ENCODE peak calls at places on chromosomes 5 and 9, in five cellular contexts. G, Y, O, R and V are unnamed samples.

GRCh38 chr5:154002093-154002492 is 36.6 kb downstream of the FAM114A2 start:
- DNase-seq in O (no peak), G (no peak), R (no peak), Y (peak; percentile 18), V (peak; percentile 35)

GRCh38 chr9:38394419-38394818 is 1.9 kb downstream of the ALDH1B1 start:
- DNase-seq in Y (no peak), G (no peak), O (no peak), R (no peak), V (no peak)

GRCh38 chr9:99948482-99948881 is 42.0 kb downstream of the STX17 start:
- DNase-seq in Y (no peak), R (no peak), G (no peak), O (no peak), V (no peak)

GRCh38 chr5:9544502-9545300 is 1.2 kb downstream of the SEMA5A start:
- DNase-seq in G (peak; percentile 81), O (peak; percentile 89), R (no peak), Y (peak; percentile 89), V (peak; percentile 85)

GRCh38 chr9:4356306-4356705 is 56.4 kb upstream of the GLIS3 start:
- DNase-seq in R (no peak), G (no peak), O (no peak), Y (no peak), V (no peak)

GRCh38 chr5:36360311-36360710 is 58.6 kb upstream of the RANBP3L start:
- DNase-seq in R (no peak), Y (no peak), O (no peak), G (no peak), V (peak; percentile 17)

GRCh38 chr5:53151713-53152458 is 42.3 kb upstream of the MOCS2 start:
- DNase-seq in G (peak; percentile 72), O (no peak), Y (peak; percentile 98), R (no peak), V (peak; percentile 88)

GRCh38 chr5:39539470-39539869 is 114.7 kb upstream of the DAB2 start:
- DNase-seq in Y (no peak), G (no peak), O (no peak), R (no peak), V (no peak)

GRCh38 chr9:110919609-110920008 is 118.7 kb downstream of the LPAR1 start:
- DNase-seq in R (no peak), G (peak; percentile 85), Y (peak; percentile 65), O (peak; percentile 63), V (peak; percentile 84)

GRCh38 chr5:54713923-54714581 is 196.5 kb downstream of the SNX18 start:
- DNase-seq in G (peak; percentile 49), R (no peak), Y (peak; percentile 85), O (peak; percentile 39), V (peak; percentile 80)

GRCh38 chr5:129161830-129162229 is 67.3 kb downstream of the ISOC1 start:
- DNase-seq in Y (no peak), O (no peak), R (no peak), G (no peak), V (no peak)
- TF ChIP-seq CTCF in Y (no peak), O (no peak), R (no peak), G (no peak), V (no peak)

DNA sequence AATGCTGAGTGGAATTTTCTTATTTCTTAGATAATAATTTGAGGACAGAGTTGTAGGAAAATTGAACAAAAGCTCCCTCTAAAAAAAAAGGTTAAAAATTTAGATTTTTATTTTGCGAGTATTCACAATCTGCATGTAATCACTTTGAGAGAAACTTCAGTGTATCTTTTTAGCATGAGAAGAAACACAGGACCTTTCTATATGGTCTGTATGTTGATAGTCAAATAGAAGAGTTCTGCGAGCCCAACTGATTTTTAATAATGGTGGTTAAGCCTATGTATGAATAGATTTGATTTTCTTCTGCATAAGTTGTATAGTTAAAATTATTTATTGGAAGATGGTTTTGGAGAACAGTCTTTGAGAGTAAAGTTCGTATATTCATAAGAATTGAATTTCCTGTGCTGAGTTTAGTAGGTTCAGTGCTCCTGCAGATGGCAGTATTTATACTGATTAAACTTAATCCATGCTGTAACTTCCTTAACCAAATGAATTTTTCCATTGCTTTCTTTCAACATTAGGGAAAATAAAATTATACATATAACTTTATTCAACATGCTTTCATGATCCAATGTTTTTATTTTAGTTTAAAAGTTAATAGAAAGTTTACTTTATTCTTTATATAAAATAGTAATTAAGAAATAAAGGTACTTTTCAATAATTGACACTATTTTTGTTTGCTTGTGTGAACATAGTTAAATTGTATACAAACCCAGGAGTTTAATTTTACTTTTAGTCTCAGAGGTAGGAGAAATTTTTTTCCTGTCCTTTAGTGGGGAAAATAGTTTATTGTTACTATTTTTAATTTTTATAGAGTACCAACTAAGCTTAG is 19.6 kb downstream of the TCERG1 start:
- DNase-seq in R (no peak), G (peak; percentile 22), O (no peak), Y (peak; percentile 60), V (peak; percentile 13)
- TF ChIP-seq CTCF in R (no peak), G (peak; percentile 73), O (peak; percentile 66), Y (peak; percentile 63), V (peak; percentile 36)

GRCh38 chr5:6392571-6392970 is 14.2 kb upstream of the MED10 start:
- DNase-seq in R (no peak), Y (no peak), G (no peak), O (no peak), V (no peak)
- TF ChIP-seq CTCF in R (no peak), Y (no peak), G (no peak), O (no peak), V (no peak)

GRCh38 chr5:127757576-127757975 is 54.4 kb downstream of the CCDC192 start:
- DNase-seq in G (peak; percentile 67), R (no peak), O (no peak), Y (peak; percentile 82), V (peak; percentile 66)
- TF ChIP-seq CTCF in G (peak; percentile 76), R (no peak), O (peak; percentile 55), Y (peak; percentile 63), V (peak; percentile 39)

DNA sequence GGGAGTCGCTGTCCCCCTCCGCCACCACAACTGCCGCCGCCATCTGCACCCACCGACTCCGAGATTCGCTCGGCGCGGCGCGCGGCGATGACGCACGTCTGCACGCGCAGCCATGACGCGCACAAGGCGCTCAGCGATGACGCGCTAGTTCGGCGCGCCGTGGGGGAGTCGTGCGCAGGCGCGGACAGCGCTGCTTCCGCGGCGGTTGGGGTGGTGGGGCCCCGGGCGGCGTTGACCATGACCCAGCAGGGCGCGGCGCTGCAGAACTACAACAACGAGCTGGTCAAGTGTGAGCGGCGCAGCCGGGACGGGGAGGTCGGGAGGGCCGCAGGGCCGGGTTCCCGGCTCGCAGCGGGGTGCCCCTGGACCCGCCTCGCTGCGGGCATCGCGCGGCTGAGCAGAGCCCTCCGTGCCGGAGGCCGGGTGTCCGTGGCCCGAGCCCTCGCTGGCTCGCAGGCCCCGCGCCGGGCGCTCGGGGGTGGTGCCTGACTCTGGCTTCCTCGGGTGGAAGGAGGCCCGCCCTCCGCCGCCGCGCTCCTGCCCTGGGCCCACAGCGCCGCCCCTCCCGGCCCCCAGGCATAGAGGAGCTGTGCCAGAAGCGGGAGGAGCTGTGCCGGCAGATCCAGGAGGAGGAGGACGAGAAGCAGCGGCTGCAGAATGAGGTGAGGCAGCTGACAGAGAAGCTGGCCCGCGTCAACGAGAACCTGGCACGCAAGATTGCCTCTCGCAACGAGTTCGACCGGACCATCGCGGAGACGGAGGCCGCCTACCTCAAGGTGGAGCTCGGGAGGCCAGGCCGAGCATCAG is at the start of the genes ANAPC2 and SSNA1:
- DNase-seq in G (peak; percentile 91), Y (peak; percentile 96), R (peak; percentile 84), O (peak; percentile 100), V (peak; percentile 95)
- TF ChIP-seq CTCF in G (peak; percentile 65), Y (peak; percentile 59), R (peak; percentile 56), O (peak; percentile 46), V (peak; percentile 49)

GRCh38 chr5:56853710-56854109 is 38.4 kb downstream of the MAP3K1 start:
- DNase-seq in R (no peak), Y (no peak), O (no peak), G (no peak), V (no peak)

GRCh38 chr5:56858777-56859442 is 43.6 kb downstream of the MAP3K1 start:
- DNase-seq in Y (no peak), R (no peak), G (no peak), O (no peak), V (no peak)

GRCh38 chr5:56852228-56853000 is 37.1 kb downstream of the MAP3K1 start:
- DNase-seq in O (no peak), Y (peak; percentile 72), R (no peak), G (peak; percentile 4), V (peak; percentile 52)

GRCh38 chr5:56854920-56855319 is 39.6 kb downstream of the MAP3K1 start:
- DNase-seq in Y (no peak), R (no peak), G (no peak), O (no peak), V (no peak)

GRCh38 chr5:56856779-56857178 is 41.4 kb downstream of the MAP3K1 start:
- DNase-seq in R (no peak), G (no peak), O (no peak), Y (no peak), V (no peak)
- TF ChIP-seq CTCF in R (no peak), G (no peak), O (no peak), Y (no peak), V (no peak)

DNA sequence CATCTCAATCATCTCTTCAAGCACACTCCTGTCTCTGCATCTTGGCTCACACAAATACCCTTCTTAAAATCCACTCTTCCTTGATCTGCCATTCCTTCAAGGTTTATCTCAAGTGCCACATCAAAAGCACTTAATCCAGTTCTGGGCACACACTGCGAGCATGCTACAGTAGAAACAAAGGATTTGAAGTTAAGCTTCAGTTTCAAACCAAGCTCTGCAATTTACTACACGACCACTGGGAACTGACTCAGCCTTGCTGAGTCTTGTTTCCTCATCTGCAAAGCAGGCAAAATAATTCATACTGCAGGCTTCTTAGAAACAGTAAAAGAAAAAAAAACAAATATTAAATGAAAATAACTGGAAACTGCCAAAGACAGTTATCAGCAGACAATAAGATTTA is 50.5 kb upstream of the CTNNAL1 start:
- DNase-seq in O (peak; percentile 46), Y (peak; percentile 55), G (peak; percentile 18), R (no peak), V (no peak)
- TF ChIP-seq CTCF in O (peak; percentile 30), Y (peak; percentile 35), G (peak; percentile 42), R (no peak), V (no peak)

DNA sequence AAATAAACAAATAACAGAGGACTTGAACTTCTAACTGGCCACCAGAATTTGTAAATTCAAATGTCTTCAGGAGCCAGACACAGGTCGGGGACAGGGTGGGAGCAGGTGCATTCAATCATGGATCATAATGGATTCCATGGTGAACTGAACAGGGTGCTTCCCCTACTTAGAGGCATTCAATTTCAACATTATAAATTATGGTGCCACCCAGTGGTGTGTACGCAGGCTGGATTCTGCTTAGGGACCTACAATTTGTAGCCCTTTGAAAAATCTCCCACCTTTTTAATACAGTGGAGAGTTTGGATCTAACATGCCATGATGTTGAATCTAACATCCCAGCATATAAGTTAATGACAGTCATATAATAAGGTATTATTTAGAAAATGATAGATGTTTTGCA is 22.3 kb downstream of the KLF9 start:
- DNase-seq in G (no peak), O (peak; percentile 71), Y (no peak), R (no peak), V (peak; percentile 28)
- TF ChIP-seq CTCF in G (peak; percentile 63), O (peak; percentile 38), Y (peak; percentile 50), R (peak; percentile 28), V (peak; percentile 35)